ENCODE peak calls at places on chromosomes 1 and 21, in seven cellular contexts. Q is tibial nerve; U is neural progenitor cell; C is AG09309; V is foreskin fibroblast; R is CD8-positive, alpha-beta memory T cell; H is neuronal stem cell. D is an unnamed sample.

GRCh38 chr1:42801832-42802483 is 15.0 kb upstream of the ERMAP start:
- DNase-seq in Q (no peak), V (peak), C (peak), R (no peak), H (no peak), U (no peak), D (no peak)

GRCh38 chr1:153795325-153795837 is 20.2 kb downstream of the SLC27A3 start:
- DNase-seq in R (no peak), H (no peak), U (no peak), C (no peak), Q (no peak), V (no peak), D (no peak)

GRCh38 chr21:46117586-46118304 is 19.8 kb downstream of the COL6A2 start:
- DNase-seq in V (no peak), Q (no peak), C (no peak), H (no peak), R (no peak), U (no peak), D (peak)

GRCh38 chr1:231160851-231161710 is 777 bp upstream of the TRIM67 start:
- DNase-seq in C (no peak), V (no peak), H (no peak), U (peak), Q (no peak), R (no peak), D (no peak)

GRCh38 chr1:43979528-43980254 is 681 bp downstream of the B4GALT2 start:
- DNase-seq in R (no peak), H (no peak), C (no peak), V (peak), U (peak), Q (peak), D (peak)

GRCh38 chr1:201586806-201587205 is 47.9 kb downstream of the NAV1 start:
- DNase-seq in Q (no peak), C (no peak), R (no peak), V (no peak), H (no peak), U (no peak), D (no peak)

GRCh38 chr1:19220991-19221390 is 10.9 kb upstream of the UBR4 start:
- DNase-seq in Q (no peak), H (no peak), V (no peak), R (no peak), U (no peak), C (no peak), D (no peak)

GRCh38 chr21:37828515-37828914 is 87.7 kb downstream of the KCNJ6 start:
- DNase-seq in C (no peak), V (no peak), R (no peak), H (no peak), Q (no peak), U (no peak), D (no peak)

GRCh38 chr1:12617511-12617900 is 504 bp downstream of the DHRS3 start:
- DNase-seq in H (no peak), Q (no peak), V (no peak), R (peak), C (no peak), U (no peak), D (no peak)

GRCh38 chr1:200029035-200029623 is 1.6 kb downstream of the NR5A2 start:
- DNase-seq in U (peak), C (no peak), H (peak), R (no peak), Q (no peak), V (peak), D (no peak)

GRCh38 chr1:21397813-21398188 is 42.1 kb upstream of the NBPF3 start:
- DNase-seq in V (no peak), C (no peak), H (peak), R (peak), U (peak), Q (no peak), D (no peak)

GRCh38 chr1:167033646-167034045 is 44.6 kb downstream of the MAEL start:
- DNase-seq in Q (no peak), C (no peak), U (no peak), H (no peak), R (no peak), V (no peak), D (no peak)

GRCh38 chr1:247241687-247242086 is 14.2 kb upstream of the VN1R5 start:
- DNase-seq in R (no peak), V (no peak), Q (no peak), C (no peak), H (no peak), U (no peak), D (no peak)

GRCh38 chr1:226659136-226659535 is 79.9 kb downstream of the ITPKB start:
- DNase-seq in C (no peak), V (no peak), Q (no peak), U (no peak), R (no peak), H (no peak), D (peak)

GRCh38 chr21:14567557-14568279 is 21.6 kb upstream of the SAMSN1 start:
- DNase-seq in C (no peak), U (no peak), V (no peak), Q (no peak), H (no peak), R (no peak), D (no peak)

GRCh38 chr1:185559684-185560310 is 174.4 kb upstream of the HMCN1 start:
- DNase-seq in H (peak), V (no peak), C (peak), Q (peak), R (peak), U (peak), D (peak)

GRCh38 chr1:206693592-206693991 is 8.9 kb downstream of the MAPKAPK2 start:
- DNase-seq in V (no peak), U (no peak), Q (no peak), C (no peak), R (no peak), H (no peak), D (peak)

GRCh38 chr1:242449211-242449610 is 75.3 kb downstream of the PLD5 start:
- DNase-seq in U (peak), C (no peak), R (no peak), H (no peak), V (no peak), Q (no peak), D (no peak)

GRCh38 chr1:115620950-115621349 is 20.8 kb upstream of the VANGL1 start:
- DNase-seq in Q (no peak), R (no peak), H (no peak), U (no peak), C (no peak), V (no peak), D (no peak)

GRCh38 chr1:154742586-154742985 is 127.5 kb downstream of the KCNN3 start:
- DNase-seq in Q (no peak), V (no peak), U (no peak), H (no peak), R (no peak), C (no peak), D (no peak)

GRCh38 chr1:172144445-172145060 is 275.9 kb upstream of the C1orf105 start:
- DNase-seq in U (no peak), C (peak), R (no peak), Q (peak), V (peak), H (no peak), D (peak)

GRCh38 chr1:92709738-92710137 is 75.2 kb downstream of the EVI5 start:
- DNase-seq in U (no peak), C (peak), Q (no peak), V (peak), H (no peak), R (no peak), D (no peak)

GRCh38 chr1:234731371-234732085 is 121.5 kb upstream of the IRF2BP2 start:
- DNase-seq in R (peak), Q (no peak), H (no peak), U (no peak), V (peak), C (peak), D (peak)

GRCh38 chr1:210741564-210741963 is 392.4 kb downstream of the KCNH1 start:
- DNase-seq in C (no peak), H (no peak), Q (no peak), V (no peak), R (no peak), U (no peak), D (no peak)

GRCh38 chr1:248618878-248619277 is 16.0 kb downstream of the OR2T11 start:
- DNase-seq in Q (peak), V (no peak), C (peak), U (no peak), R (no peak), H (no peak), D (peak)

GRCh38 chr1:15578921-15579682 is 5.7 kb downstream of the AGMAT start:
- DNase-seq in V (no peak), U (no peak), R (peak), H (no peak), Q (no peak), C (no peak), D (no peak)

GRCh38 chr1:9167638-9168037 is 38.7 kb upstream of the GPR157 start:
- DNase-seq in V (no peak), Q (no peak), U (no peak), C (no peak), H (no peak), R (no peak), D (no peak)

GRCh38 chr1:16152521-16153087 is 3.3 kb downstream of the EPHA2 start:
- DNase-seq in Q (no peak), R (no peak), H (no peak), U (peak), C (no peak), V (no peak), D (no peak)

DNA sequence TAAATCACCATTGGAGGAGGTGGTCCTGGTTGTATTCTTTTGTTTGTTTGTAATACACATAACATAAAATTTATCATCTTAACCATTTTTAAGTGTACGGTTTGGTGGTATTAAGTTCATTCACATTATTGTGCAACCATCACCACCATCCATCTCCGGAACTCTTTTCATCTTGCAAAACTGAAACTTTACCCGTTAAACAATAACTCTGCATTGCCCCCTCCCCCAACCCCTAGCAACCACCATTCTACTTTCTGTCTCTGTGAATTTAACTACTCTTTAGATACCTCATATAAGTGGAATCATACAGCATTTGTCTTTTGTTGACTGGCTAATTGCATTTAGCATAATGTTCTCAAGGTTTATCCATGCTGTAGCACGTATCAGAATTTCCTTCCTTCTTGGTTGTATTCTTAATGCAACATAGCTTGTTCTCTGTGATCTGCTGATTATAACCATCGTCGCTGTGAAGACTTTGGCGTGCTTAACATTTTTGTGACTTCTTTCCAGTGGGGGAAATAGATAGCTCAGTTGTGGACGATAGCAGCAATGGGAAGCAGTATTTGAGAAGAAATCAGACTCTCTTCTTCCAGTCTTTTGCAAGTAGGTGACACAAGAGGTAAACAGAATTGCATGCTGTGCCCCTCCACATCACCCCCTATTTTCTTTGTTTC is 117.5 kb upstream of the HOOK1 start:
- DNase-seq in Q (no peak), H (no peak), V (no peak), R (no peak), C (no peak), U (no peak), D (no peak)
- H3K4me3 ChIP-seq in Q (no peak), H (no peak), V (no peak), R (no peak), C (no peak), U (no peak), D (no peak)

GRCh38 chr1:1246230-1246600 is 307 bp downstream of the C1QTNF12 start:
- DNase-seq in C (no peak), U (no peak), Q (no peak), R (no peak), H (no peak), V (no peak), D (no peak)

GRCh38 chr1:1246601-1247340 is at the start of gene C1QTNF12:
- DNase-seq in U (peak), H (no peak), Q (no peak), C (no peak), R (no peak), V (no peak), D (no peak)

GRCh38 chr1:1245178-1245839 is 1.2 kb downstream of the C1QTNF12 start:
- DNase-seq in U (peak), R (no peak), V (no peak), Q (no peak), H (no peak), C (no peak), D (no peak)

GRCh38 chr1:1245840-1246205 is 699 bp downstream of the C1QTNF12 start:
- DNase-seq in U (no peak), H (no peak), V (no peak), Q (no peak), R (no peak), C (no peak), D (no peak)

DNA sequence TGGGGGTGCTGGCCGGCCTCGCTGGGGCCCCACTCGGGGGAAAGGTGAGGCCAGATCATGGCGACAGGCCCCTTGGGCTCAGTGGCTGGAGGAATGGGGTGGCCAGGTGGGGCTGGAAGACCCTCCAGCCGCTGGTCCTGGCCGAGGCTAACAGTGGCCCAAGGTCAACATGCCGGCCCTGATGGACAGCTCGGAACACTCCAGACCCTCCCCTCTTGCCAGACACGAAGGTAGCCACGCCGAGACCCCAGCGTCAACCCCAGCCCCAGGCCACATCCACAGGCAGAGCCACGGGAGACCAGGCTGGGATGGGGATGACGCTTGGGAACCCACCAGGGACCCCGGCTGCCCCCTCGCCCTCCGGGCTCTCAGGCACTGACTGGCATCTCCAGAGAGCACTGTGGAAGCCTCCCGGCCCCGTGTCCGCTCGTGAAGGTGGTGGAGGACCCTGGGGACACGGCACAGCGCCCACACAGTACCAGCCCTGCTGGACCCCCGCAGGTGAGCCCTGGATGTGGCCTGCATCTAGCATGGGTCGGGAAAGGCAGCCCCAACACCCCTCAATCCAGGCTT is 905 bp upstream of the C1QTNF12 start:
- DNase-seq in Q (no peak), R (no peak), U (no peak), V (no peak), C (no peak), H (no peak), D (no peak)
- H3K4me3 ChIP-seq in Q (no peak), R (no peak), U (no peak), V (no peak), C (no peak), H (no peak), D (no peak)

GRCh38 chr1:23561076-23561812 is 1.9 kb upstream of the ID3 start:
- DNase-seq in Q (no peak), C (no peak), U (no peak), V (no peak), H (no peak), R (no peak), D (no peak)

GRCh38 chr1:23561813-23562100 is 2.5 kb upstream of the ID3 start:
- DNase-seq in U (peak), Q (no peak), V (no peak), R (no peak), H (no peak), C (no peak), D (no peak)

GRCh38 chr1:23559136-23559984 is at the start of gene ID3:
- DNase-seq in H (peak), C (peak), R (peak), U (peak), Q (peak), V (peak), D (peak)

GRCh38 chr1:23558872-23559135 is 497 bp downstream of the ID3 start:
- DNase-seq in H (no peak), U (no peak), R (no peak), Q (no peak), V (no peak), C (no peak), D (no peak)

DNA sequence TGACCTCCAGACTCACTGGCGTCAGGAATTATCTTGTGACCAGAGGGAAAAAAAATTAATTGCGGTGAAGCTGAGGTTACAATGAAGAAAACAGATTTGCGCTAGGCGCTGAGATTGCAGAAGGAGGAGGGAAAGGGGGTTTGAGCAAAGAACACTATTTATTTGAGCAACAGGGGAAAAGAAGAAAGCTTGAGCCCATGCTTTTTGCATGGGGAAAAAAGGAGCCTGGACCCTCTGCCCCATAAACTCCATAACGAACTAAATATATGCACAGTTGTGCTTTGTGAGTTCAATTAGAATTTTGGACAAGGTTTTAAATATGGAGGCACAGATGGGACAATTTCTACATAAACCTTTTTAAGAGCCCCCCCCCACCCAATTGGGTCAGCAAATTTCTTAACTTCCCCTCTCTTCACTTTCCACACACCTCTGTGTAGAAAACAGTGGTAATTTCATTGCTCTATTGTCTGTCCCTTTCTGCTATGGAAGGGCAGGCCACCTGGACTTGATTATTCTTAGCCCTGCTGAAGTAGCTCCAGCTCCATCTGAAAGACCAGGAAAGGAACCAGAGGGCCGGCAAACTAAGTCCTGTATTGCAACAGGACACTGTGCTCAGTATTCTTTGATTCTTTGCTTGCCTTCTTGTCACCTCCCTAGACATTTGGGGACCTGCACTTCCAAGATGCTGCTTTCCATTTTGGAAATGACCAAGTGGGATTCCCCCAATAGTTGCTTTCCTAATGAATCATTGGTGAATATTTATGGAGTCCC is 869 bp upstream of the ID3 start:
- DNase-seq in Q (no peak), H (no peak), U (peak), C (no peak), R (no peak), V (peak), D (no peak)
- H3K4me3 ChIP-seq in Q (peak), H (peak), U (peak), C (peak), R (peak), V (peak), D (peak)

DNA sequence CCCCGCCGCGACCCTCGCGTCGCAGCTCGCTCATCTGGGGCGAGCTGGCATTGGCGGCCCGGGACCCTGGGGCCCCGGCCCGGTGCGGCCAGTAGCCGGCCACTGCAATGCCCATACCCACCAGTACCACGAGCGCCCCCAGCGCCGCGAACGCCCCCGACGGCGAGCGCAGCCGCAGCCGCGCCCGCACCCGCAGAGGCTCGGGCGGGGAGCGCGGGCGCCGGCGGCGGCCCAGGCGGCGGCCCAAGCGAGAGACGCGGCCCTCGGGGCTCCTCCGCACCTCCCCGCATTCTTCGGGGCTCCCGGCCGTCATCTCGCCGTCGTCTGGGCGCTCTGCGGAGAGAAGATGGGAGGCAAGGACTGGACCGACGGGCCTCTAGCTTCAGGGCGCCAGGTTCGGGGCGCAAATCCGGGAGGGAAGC is 2.2 kb downstream of the TMEM200B start:
- DNase-seq in R (no peak), V (no peak), H (peak), U (no peak), C (no peak), Q (no peak), D (no peak)
- H3K4me3 ChIP-seq in R (no peak), V (peak), H (peak), U (peak), C (peak), Q (peak), D (peak)

DNA sequence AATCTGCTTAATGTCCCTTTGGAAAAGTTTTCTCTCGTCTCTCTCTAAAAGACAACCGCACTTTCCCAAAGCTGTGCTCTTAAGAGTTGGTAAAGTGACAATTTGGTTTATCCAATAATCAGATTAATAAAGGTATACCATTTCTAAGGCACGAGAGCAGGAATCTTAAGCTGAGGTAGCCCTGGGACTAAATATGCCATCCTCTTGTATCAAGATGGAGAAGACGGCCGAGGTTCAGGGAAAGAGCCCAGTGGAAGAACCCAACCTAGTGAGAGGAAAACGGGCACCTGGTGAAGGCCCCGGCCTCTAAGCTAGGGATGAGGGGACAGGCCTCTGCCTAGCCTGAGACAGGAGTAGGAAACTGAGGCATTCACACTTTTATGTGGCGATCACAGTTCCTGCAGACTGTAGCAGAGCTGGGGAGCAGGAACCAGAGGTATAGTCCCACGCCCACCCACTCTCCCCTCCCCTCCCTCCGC is 334 bp upstream of the SARS1 start:
- DNase-seq in V (no peak), R (no peak), U (no peak), H (no peak), C (no peak), Q (no peak), D (no peak)
- H3K4me3 ChIP-seq in V (peak), R (peak), U (peak), H (no peak), C (peak), Q (peak), D (peak)

GRCh38 chr1:66300986-66301451 is 232.9 kb upstream of the SGIP1 start:
- DNase-seq in C (no peak), U (no peak), H (no peak), V (no peak), Q (peak), R (peak), D (no peak)
- H3K4me3 ChIP-seq in C (no peak), U (no peak), H (no peak), V (no peak), Q (peak), R (peak), D (no peak)